ENCODE peak calls at places on chromosomes 5 and 9, in eight cellular contexts. A, L, K, N, B, M, V and P are unnamed samples. For H3K4me1, the result is how much of the 10 kb centered on the place peaks cover.

GRCh38 chr5:149237662-149238061 is 34.0 kb upstream of the AFAP1L1 start:
- DNase-seq in B (no peak), L (no peak), M (no peak), K (no peak), A (no peak), V (no peak), N (no peak), P (no peak)

GRCh38 chr9:137422668-137423000 is 328 bp downstream of the EXD3 start:
- DNase-seq in A (no peak), L (peak), M (no peak), N (peak), K (peak), V (peak), B (no peak), P (no peak)

GRCh38 chr5:142246263-142246662 is 78.6 kb downstream of the SPRY4 start:
- DNase-seq in A (no peak), N (peak), M (peak), L (no peak), V (peak), B (peak), K (no peak), P (peak)

GRCh38 chr5:56026863-56027300 is 32.1 kb upstream of the IL6ST start:
- DNase-seq in V (no peak), B (no peak), M (peak), N (no peak), K (no peak), L (no peak), A (no peak), P (no peak)

GRCh38 chr9:70262384-70262783 is 3.6 kb downstream of the SMC5 start:
- DNase-seq in V (no peak), A (no peak), K (no peak), M (no peak), L (no peak), N (no peak), B (no peak), P (no peak)

GRCh38 chr9:116278326-116278725 is 124.7 kb downstream of the PAPPA start:
- DNase-seq in K (no peak), B (no peak), V (no peak), L (no peak), M (no peak), A (no peak), N (no peak), P (no peak)

GRCh38 chr9:32581512-32582143 is 8.7 kb upstream of the NDUFB6 start:
- DNase-seq in L (no peak), M (peak), V (peak), B (no peak), K (no peak), A (no peak), N (no peak), P (no peak)

GRCh38 chr5:102554092-102554491 is 55.3 kb upstream of the SLCO6A1 start:
- DNase-seq in N (no peak), M (peak), V (no peak), L (no peak), K (no peak), B (no peak), A (no peak), P (no peak)

GRCh38 chr5:39475055-39475454 is 50.3 kb upstream of the DAB2 start:
- DNase-seq in B (no peak), N (no peak), V (no peak), M (no peak), L (no peak), A (no peak), K (no peak), P (no peak)

GRCh38 chr9:109950710-109951443 is 170.9 kb downstream of the PALM2AKAP2 start:
- DNase-seq in K (no peak), A (no peak), L (no peak), M (no peak), B (no peak), V (no peak), N (no peak), P (no peak)

GRCh38 chr5:6715271-6715670 is 2.0 kb downstream of the TENT4A start:
- DNase-seq in B (no peak), K (no peak), A (no peak), V (no peak), M (no peak), L (no peak), N (no peak), P (no peak)

GRCh38 chr9:7640205-7640604 is 159.4 kb downstream of the DMAC1 start:
- DNase-seq in K (no peak), N (no peak), V (no peak), A (no peak), L (no peak), M (peak), B (no peak), P (no peak)

DNA sequence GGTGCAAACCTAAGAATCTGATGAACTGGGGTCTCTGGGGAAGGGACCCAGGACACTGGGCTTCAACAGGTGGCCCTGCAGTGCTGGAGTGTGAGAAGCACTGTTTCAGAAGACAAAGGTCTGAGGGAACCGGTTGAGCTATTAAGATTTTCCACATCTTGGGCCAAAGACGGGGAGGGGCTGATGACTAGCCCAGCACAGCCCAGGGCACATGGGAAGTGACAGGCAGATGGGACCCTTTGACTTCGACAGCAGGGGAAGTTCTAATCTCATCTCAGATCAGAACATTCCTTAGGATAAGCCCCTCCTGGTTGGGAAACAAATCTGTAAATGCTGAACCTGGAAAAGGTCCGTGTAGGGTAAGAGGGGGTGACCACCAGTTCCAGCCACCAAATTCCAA is 67.4 kb downstream of the RAPGEF1 start:
- DNase-seq in N (no peak), M (no peak), V (no peak), L (no peak), K (no peak), B (no peak), A (no peak), P (no peak)
- H3K4me1 ChIP-seq in N (under half), M (under half), V (under half), L (half or more), K (half or more), B (half or more), A (half or more), P (under half)

GRCh38 chr9:93134740-93135444 is 841 bp upstream of the NINJ1 start:
- DNase-seq in V (no peak), L (no peak), A (no peak), M (no peak), N (no peak), K (no peak), B (no peak), P (no peak)

GRCh38 chr9:93132287-93132927 is 1.6 kb downstream of the NINJ1 start:
- DNase-seq in N (peak), A (no peak), B (no peak), L (no peak), M (peak), K (peak), V (peak), P (peak)

GRCh38 chr9:93132946-93133640 is 958 bp downstream of the NINJ1 start:
- DNase-seq in A (no peak), B (no peak), L (no peak), M (no peak), V (peak), K (peak), N (no peak), P (peak)

GRCh38 chr9:93133641-93134017 is 422 bp downstream of the NINJ1 start:
- DNase-seq in M (peak), L (peak), A (no peak), B (peak), N (peak), V (peak), K (peak), P (peak)

GRCh38 chr9:93134018-93134739 is at the start of gene NINJ1:
- DNase-seq in K (peak), L (peak), A (peak), N (peak), M (peak), V (peak), B (no peak), P (peak)
- H3K4me1 ChIP-seq in K (under half), L (half or more), A (half or more), N (under half), M (under half), V (half or more), B (under half), P (under half)

GRCh38 chr5:168413062-168413461 is 73.2 kb upstream of the RARS1 start:
- DNase-seq in N (no peak), V (no peak), B (no peak), M (no peak), L (no peak), K (peak), A (no peak), P (no peak)
- H3K4me1 ChIP-seq in N (under half), V (under half), B (under half), M (under half), L (under half), K (under half), A (under half), P (under half)

DNA sequence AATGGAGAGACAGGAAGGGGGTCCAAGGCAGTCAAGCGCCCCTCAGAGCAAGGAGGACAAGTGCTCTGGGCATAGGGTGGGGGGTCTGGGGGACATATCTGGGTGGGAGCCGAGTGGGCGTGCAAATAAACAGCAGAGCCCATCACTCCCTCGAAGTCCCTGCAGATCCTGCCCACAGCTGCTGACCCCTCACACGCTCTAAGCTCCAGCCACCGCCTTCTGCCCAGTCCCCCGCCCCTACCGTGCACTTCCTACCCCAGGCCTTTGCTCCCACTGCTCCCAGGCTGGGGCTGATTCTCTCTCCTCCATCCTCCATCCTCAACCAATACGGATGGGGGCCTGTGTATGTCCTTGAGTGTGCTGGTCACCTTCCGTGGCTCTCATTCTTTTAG is 16.9 kb upstream of the ALDH1B1 start:
- DNase-seq in M (no peak), L (no peak), V (no peak), K (no peak), A (no peak), B (no peak), N (peak), P (no peak)
- H3K4me1 ChIP-seq in M (under half), L (under half), V (under half), K (under half), A (under half), B (under half), N (under half), P (under half)

DNA sequence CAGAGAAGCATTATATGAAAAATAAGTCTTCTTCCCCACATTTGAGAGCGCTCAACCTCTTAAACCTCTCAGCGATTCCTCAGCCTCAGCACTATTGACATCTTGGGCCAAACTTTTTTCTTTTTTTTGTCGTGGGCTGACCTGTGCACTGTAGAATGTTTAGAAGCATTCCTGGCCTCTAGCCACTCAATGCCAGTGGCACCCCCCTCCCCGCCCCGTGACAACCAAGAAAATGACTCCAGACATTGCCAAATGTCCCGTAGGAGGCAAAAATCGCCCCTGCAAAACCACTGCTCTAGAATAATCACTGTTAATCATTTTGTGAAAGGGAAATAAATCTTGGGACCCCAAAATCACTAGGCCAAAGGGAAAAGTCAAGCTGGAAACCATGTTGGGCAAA is 129.1 kb upstream of the BOD1 start:
- DNase-seq in K (no peak), L (no peak), A (no peak), N (no peak), B (no peak), V (no peak), M (no peak), P (no peak)
- H3K4me1 ChIP-seq in K (under half), L (under half), A (under half), N (under half), B (under half), V (under half), M (under half), P (under half)

DNA sequence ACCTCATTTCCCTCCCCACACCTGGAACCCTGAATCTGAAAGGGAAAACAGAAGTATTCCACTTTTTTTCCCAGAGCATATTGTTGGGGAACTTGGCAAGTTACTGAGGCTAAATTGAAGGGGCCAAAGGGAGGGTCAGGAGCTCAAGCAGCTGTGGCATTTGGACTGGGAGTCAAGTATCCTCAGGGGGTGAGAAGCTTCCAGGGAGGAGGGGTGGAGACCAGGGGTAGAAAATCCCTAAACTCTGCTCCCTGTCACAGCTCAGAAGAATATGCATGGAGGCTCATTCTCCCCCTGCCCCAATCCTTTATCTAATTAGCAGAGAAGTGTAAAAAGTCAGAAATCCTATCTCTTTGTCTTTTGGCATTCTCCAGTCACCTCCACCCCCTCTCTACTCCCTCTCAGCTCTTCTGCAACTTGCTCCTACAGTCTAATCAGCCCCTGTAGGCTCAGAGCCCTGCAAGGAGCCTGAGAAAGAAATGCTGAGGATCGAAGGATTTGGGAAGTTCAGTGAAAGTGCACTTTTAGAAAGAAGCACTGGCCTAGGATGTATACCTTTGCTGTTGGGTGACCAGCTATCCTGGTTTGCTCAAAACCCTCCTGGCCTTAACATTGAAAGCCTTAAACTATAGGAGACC is 5.7 kb upstream of the WNT8A start:
- DNase-seq in K (no peak), M (no peak), L (no peak), B (no peak), N (no peak), A (no peak), V (no peak), P (no peak)
- H3K4me1 ChIP-seq in K (under half), M (under half), L (under half), B (under half), N (under half), A (under half), V (under half), P (under half)

GRCh38 chr9:91659529-91660294 is 236.1 kb upstream of the NFIL3 start:
- DNase-seq in M (peak), N (no peak), A (no peak), L (no peak), V (peak), B (no peak), K (no peak), P (peak)

GRCh38 chr9:91660295-91660589 is 236.6 kb upstream of the NFIL3 start:
- DNase-seq in K (no peak), N (no peak), M (no peak), A (no peak), B (no peak), V (no peak), L (no peak), P (no peak)

GRCh38 chr9:91655664-91656063 is 232.0 kb upstream of the NFIL3 start:
- DNase-seq in K (no peak), B (no peak), M (no peak), A (no peak), L (no peak), V (no peak), N (no peak), P (no peak)

GRCh38 chr9:91657501-91657900 is 233.9 kb upstream of the NFIL3 start:
- DNase-seq in N (no peak), M (no peak), A (no peak), K (no peak), L (no peak), V (no peak), B (no peak), P (no peak)

DNA sequence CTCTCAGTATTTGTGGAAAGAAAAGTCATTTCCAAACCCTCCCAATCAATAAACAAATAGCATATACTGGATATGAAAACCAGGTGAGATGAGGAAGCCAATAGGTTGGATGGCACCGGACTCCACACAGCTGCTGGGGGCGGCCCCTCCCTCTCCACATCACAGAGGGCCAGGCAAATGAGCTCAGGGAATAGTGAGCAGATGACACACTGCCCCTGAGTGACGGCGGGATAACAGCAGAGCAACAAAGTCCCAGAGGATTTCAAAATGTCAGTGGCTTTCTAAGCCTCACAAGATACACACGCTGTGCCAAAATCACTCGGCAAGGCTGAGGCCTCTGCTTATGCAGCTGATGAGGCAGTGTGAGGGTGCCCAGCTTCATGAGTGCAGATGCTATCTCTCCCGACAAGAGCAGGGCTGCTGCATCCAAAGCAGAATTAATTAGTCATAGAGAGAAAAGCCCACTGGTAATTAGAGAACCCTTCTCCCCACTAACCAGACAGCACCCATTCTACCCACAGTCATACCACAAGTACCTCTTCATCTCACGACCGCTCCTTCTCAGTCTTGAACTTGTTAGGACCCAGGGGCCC is 235.0 kb upstream of the NFIL3 start:
- DNase-seq in V (no peak), A (no peak), N (no peak), K (no peak), M (no peak), L (no peak), B (no peak), P (no peak)
- H3K4me1 ChIP-seq in V (under half), A (under half), N (under half), K (under half), M (under half), L (under half), B (under half), P (under half)